ENCODE peak calls at places on chromosomes 6 and 20, in eight cellular contexts. D is IMR-90, H is vagina, X is tibial artery, O is astrocyte of the spinal cord, Q is HL-60, C is colonic mucosa, S is kidney epithelial cell. F is an unnamed sample.

GRCh38 chr6:25635886-25636317 is 16.1 kb upstream of the SCGN start:
- DNase-seq in S (no peak), Q (no peak), H (no peak), O (no peak), D (no peak), X (no peak), C (no peak), F (peak)

GRCh38 chr6:72218125-72218524 is 331.8 kb downstream of the RIMS1 start:
- DNase-seq in C (no peak), Q (no peak), S (peak), X (no peak), H (no peak), D (peak), O (peak), F (no peak)

GRCh38 chr6:29529956-29530355 is 29.6 kb downstream of the UBD start:
- DNase-seq in S (no peak), X (no peak), H (peak), D (no peak), O (no peak), C (no peak), Q (no peak), F (no peak)

GRCh38 chr6:167683028-167683862 is 143.5 kb upstream of the AFDN start:
- DNase-seq in H (no peak), O (peak), D (peak), X (no peak), C (peak), Q (no peak), S (peak), F (peak)

GRCh38 chr6:91288741-91289140 is 701.9 kb upstream of the MAP3K7 start:
- DNase-seq in O (no peak), H (no peak), C (no peak), D (no peak), S (no peak), X (no peak), Q (no peak), F (peak)

GRCh38 chr6:158630944-158631616 is 13.5 kb downstream of the DYNLT1 start:
- DNase-seq in Q (no peak), O (peak), S (no peak), C (peak), D (peak), H (peak), X (peak), F (no peak)

GRCh38 chr6:134020543-134020942 is 31.9 kb downstream of the SLC2A12 start:
- DNase-seq in Q (no peak), D (no peak), C (no peak), O (no peak), S (no peak), H (no peak), X (no peak), F (no peak)

GRCh38 chr6:15152720-15153119 is 93.1 kb upstream of the JARID2 start:
- DNase-seq in D (no peak), X (no peak), C (no peak), S (no peak), O (no peak), H (no peak), Q (no peak), F (no peak)

GRCh38 chr6:67411036-67411435 is 1224.0 kb upstream of the ADGRB3 start:
- DNase-seq in C (no peak), D (no peak), S (no peak), Q (no peak), X (no peak), H (no peak), O (peak), F (no peak)

GRCh38 chr20:46638367-46639274 is 12.6 kb downstream of the SLC13A3 start:
- DNase-seq in S (no peak), H (peak), C (no peak), X (no peak), O (no peak), D (no peak), Q (no peak), F (no peak)

GRCh38 chr6:36755435-36756348 is 58.1 kb downstream of the RAB44 start:
- DNase-seq in Q (peak), X (no peak), S (peak), H (no peak), O (peak), C (peak), D (peak), F (no peak)

GRCh38 chr6:17780071-17780470 is 73.3 kb upstream of the NUP153 start:
- DNase-seq in O (no peak), X (no peak), D (no peak), S (no peak), H (no peak), Q (no peak), C (no peak), F (no peak)

GRCh38 chr20:46563170-46563847 is 12.9 kb upstream of the OCSTAMP start:
- DNase-seq in H (no peak), Q (no peak), C (no peak), S (no peak), D (no peak), O (no peak), X (no peak), F (no peak)

GRCh38 chr6:66808771-66809170 is 1101.7 kb upstream of the EYS start:
- DNase-seq in C (no peak), D (no peak), O (no peak), H (no peak), S (no peak), Q (no peak), X (no peak), F (no peak)

GRCh38 chr20:62768234-62768814 is 27.9 kb upstream of the MRGBP start:
- DNase-seq in C (no peak), O (no peak), D (no peak), S (no peak), Q (no peak), X (no peak), H (no peak), F (no peak)

GRCh38 chr6:106084973-106085686 is 1.0 kb upstream of the PRDM1 start:
- DNase-seq in C (no peak), X (no peak), O (peak), H (no peak), S (no peak), Q (no peak), D (peak), F (no peak)

GRCh38 chr20:58001381-58001780 is 227.1 kb downstream of the ANKRD60 start:
- DNase-seq in X (no peak), O (no peak), S (no peak), C (no peak), Q (no peak), D (no peak), H (no peak), F (peak)

GRCh38 chr6:47135772-47136171 is 93.6 kb upstream of the ADGRF1 start:
- DNase-seq in S (peak), D (peak), O (peak), X (no peak), Q (no peak), C (no peak), H (no peak), F (peak)

GRCh38 chr6:17059022-17059421 is 42.8 kb upstream of the STMND1 start:
- DNase-seq in O (no peak), C (no peak), Q (no peak), D (no peak), H (no peak), S (no peak), X (no peak), F (no peak)

GRCh38 chr6:11822346-11822745 is 43.7 kb upstream of the ADTRP start:
- DNase-seq in X (no peak), O (no peak), H (no peak), Q (no peak), D (no peak), C (no peak), S (no peak), F (no peak)

GRCh38 chr20:19047040-19047950 is 165.1 kb upstream of the SLC24A3 start:
- DNase-seq in D (no peak), X (peak), S (no peak), H (no peak), Q (no peak), C (peak), O (no peak), F (no peak)

GRCh38 chr20:64100946-64101688 is 6.2 kb downstream of the NPBWR2 start:
- DNase-seq in S (no peak), Q (no peak), H (no peak), X (no peak), D (no peak), C (no peak), O (no peak), F (no peak)

GRCh38 chr6:31727717-31728671 is 1.1 kb downstream of the DDAH2 start:
- DNase-seq in D (no peak), O (no peak), Q (peak), C (no peak), S (no peak), X (peak), H (no peak), F (no peak)

GRCh38 chr20:4076671-4077070 is 61.3 kb upstream of the RNF24 start:
- DNase-seq in S (no peak), Q (no peak), O (peak), H (no peak), D (peak), C (no peak), X (no peak), F (peak)

GRCh38 chr20:49821850-49822249 is 9.2 kb downstream of the SLC9A8 start:
- DNase-seq in H (no peak), X (no peak), O (peak), D (peak), Q (no peak), S (peak), C (no peak), F (no peak)

GRCh38 chr6:130365166-130366010 is 429 bp upstream of the TMEM200A start:
- DNase-seq in Q (peak), H (no peak), S (no peak), D (peak), X (peak), O (peak), C (peak), F (no peak)

GRCh38 chr6:81228912-81229540 is 523.5 kb downstream of the TENT5A start:
- DNase-seq in O (peak), X (no peak), C (no peak), Q (no peak), H (no peak), S (no peak), D (peak), F (no peak)

GRCh38 chr6:16912756-16913155 is 151.5 kb upstream of the ATXN1 start:
- DNase-seq in O (no peak), D (no peak), S (no peak), X (no peak), H (no peak), C (no peak), Q (no peak), F (no peak)

GRCh38 chr6:166775180-166775922 is 148.3 kb upstream of the RPS6KA2 start:
- DNase-seq in C (peak), Q (peak), O (peak), D (peak), S (peak), H (no peak), X (peak), F (peak)

GRCh38 chr6:151679941-151680340 is 127.5 kb upstream of the ESR1 start:
- DNase-seq in C (no peak), X (no peak), H (no peak), O (no peak), Q (no peak), S (no peak), D (no peak), F (no peak)

GRCh38 chr20:11895832-11896484 is 21.7 kb upstream of the BTBD3 start:
- DNase-seq in Q (no peak), H (no peak), D (peak), O (peak), X (no peak), C (no peak), S (no peak), F (no peak)

GRCh38 chr20:6668546-6668945 is 98.9 kb upstream of the BMP2 start:
- DNase-seq in S (no peak), X (no peak), H (no peak), D (no peak), O (no peak), Q (no peak), C (no peak), F (no peak)

GRCh38 chr20:46191611-46192010 is 73.5 kb downstream of the CD40 start:
- DNase-seq in H (no peak), C (no peak), O (no peak), S (no peak), D (no peak), X (no peak), Q (no peak), F (no peak)

GRCh38 chr6:34546551-34547321 is 9.4 kb downstream of the SPDEF start:
- DNase-seq in Q (no peak), D (no peak), H (no peak), C (peak), S (no peak), X (peak), O (no peak), F (no peak)

GRCh38 chr6:12313992-12314589 is 23.9 kb downstream of the EDN1 start:
- DNase-seq in H (peak), Q (no peak), C (peak), O (no peak), X (no peak), S (peak), D (peak), F (peak)

GRCh38 chr20:48236485-48237055 is 451.3 kb upstream of the SULF2 start:
- DNase-seq in Q (no peak), D (no peak), O (no peak), C (no peak), H (no peak), S (no peak), X (no peak), F (no peak)

GRCh38 chr20:57126481-57127092 is 139.9 kb downstream of the BMP7 start:
- DNase-seq in C (no peak), X (no peak), O (no peak), H (no peak), S (no peak), Q (no peak), D (no peak), F (no peak)

GRCh38 chr6:146542881-146543210 is 787 bp upstream of the RAB32 start:
- DNase-seq in D (peak), Q (no peak), C (no peak), O (no peak), H (no peak), S (no peak), X (no peak), F (no peak)
- H3K4me3 ChIP-seq in D (peak), Q (peak), C (peak), O (peak), H (peak), S (peak), X (peak), F (peak)

DNA sequence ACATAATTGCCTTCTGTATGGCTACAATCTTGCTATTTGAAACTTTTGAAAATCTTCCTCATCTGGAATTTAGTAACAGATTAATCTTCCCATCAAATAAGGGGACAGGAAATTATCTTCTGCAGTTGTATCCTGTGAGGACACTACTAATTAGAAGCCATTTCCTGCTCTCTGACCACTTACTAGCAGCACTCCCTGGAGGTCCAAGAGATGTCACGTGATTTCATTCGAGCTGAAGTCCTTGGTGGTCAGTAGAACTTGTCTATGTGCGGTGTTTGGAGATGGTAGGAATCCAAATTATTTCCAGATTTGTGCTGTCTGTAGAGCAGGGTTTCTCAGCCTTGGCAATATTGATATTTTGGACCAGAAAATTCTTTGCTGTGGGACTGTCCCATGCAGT is 202.5 kb downstream of the TFAP2B start:
- DNase-seq in C (no peak), X (no peak), H (no peak), Q (no peak), S (no peak), O (no peak), D (no peak), F (no peak)
- TF ChIP-seq CTCF in C (no peak), X (no peak), H (no peak), Q (no peak), S (no peak), O (no peak), D (no peak), F (no peak)

DNA sequence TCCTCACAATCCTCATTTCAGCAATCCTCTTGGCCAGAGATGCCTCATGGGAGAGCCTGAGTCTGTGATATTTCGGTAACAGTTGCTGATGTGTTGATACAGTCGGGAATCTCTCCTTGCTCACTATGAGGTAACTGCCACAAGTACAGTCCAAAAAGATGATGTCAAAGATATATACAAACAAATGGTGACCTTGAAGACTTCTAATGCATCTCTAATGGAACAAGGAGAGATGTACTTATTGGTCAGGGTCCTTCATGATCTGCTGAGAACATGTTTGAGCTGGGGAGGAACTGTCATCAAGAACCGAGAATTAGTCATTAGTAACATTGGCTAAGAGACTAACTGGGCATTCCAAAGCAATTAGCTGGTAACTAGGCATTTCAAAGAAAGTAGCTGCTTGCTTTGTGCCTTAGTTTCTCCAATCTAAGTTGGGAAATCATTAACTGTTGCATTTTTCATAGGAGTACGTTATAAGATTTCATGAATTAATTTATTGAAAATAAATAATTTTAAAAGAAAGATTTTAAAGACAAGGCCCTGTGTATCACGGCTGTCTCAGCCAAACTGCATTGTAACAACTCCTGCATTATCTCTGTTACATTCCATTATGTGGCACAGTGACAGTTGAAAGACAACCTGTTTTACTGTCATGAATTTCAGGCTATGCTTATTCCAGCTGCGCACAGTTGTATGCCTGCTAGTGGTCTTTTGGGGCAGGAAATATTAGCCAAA is 56.0 kb downstream of the FILIP1 start:
- DNase-seq in C (no peak), S (peak), O (peak), X (peak), D (peak), H (no peak), Q (no peak), F (no peak)
- H3K4me3 ChIP-seq in C (no peak), S (no peak), O (no peak), X (no peak), D (no peak), H (no peak), Q (no peak), F (no peak)

DNA sequence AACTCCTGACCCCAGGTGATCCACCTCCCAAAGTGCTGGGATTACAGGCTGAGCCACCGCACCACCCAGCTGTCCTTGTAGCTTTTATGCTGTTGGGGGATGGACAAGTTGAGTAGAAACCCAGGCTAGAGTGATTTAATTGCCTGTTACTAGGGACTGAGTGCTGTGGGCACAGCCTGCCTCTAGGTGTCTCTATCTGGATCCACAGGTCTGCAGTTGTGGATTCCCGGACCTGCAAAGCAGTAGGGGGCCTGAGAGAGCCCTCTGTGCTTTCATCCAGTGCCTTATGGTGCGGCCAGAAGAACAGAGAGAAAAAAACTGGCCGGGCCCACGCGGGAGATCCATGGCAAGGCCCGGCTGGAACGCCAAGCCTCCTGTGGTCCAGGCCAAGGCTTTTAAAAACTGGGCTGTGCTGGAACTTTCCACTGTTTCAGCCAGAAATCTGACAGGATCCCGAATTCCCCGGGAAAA is 5.1 kb downstream of the SIRPA start:
- DNase-seq in D (peak), O (peak), S (peak), H (no peak), X (peak), Q (peak), C (peak), F (peak)
- TF ChIP-seq CTCF in D (peak), O (peak), S (peak), H (no peak), X (peak), Q (peak), C (peak), F (peak)

DNA sequence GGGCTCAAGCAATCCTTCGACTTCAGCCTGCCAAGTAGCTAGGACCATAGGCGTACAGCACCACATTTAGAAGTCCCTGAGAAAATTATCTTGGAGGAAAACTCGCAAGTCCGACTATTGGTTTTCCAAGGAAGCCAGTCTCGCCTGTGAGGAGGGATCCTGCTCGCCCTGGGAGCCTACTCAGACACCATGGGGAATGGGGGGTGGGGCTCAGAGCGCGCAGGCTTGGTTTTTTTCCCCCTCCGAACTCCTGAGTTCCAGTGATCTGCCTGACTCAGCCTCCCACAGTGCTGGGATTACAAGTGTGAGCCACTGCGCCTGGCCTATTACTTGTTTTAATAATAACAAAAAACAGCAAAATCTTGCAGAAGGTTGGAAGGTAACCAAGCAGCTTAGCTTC is 153.7 kb downstream of the OR2B2 start:
- DNase-seq in H (no peak), X (no peak), S (no peak), Q (no peak), O (no peak), C (no peak), D (no peak), F (no peak)
- H3K4me3 ChIP-seq in H (no peak), X (no peak), S (no peak), Q (no peak), O (no peak), C (no peak), D (no peak), F (no peak)

DNA sequence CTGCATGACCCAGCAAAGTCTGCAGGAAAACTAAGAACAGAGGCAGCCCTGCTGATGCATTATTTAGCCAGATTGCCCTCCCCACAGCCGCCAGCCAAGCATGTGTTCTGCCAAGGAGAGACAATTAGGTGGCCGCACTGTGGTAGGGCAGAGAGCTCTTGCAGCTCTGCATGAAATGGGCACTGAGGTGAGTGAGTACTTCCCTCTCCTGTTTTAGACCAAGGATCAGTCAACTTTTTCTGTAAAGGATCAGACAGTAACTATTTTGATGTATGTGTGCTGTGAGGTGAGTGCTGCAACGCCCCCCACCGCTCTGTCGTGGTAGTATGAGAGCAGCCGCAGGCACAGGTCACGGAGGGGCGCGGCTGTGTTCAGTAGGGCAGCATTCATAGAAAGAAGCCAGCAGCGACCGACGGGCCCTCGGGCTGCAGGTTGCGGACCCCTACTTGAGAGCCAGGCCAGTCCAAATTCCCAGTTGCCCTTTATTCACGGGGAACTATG is 23.8 kb upstream of the FAM50B start:
- DNase-seq in X (peak), H (no peak), C (no peak), D (peak), S (no peak), O (peak), Q (no peak), F (no peak)
- TF ChIP-seq CTCF in X (peak), H (no peak), C (no peak), D (peak), S (peak), O (peak), Q (no peak), F (peak)

F was measured in retinal pigment epithelial cell.